ENCODE peak calls at places on chromosomes 6 and 20, in eight cellular contexts. R is heart right ventricle, F is uterus, K is pancreas, E is psoas muscle, U is MM.1S, B is DND-41, S is aorta. Y is an unnamed sample. For H3K9me3, H3K27me3 and H3K4me1, the result is how much of the 10 kb centered on the place peaks cover.

GRCh38 chr6:4496284-4496683 is 279.9 kb upstream of the CDYL start:
- DNase-seq in R (no peak), F (no peak), K (no peak), E (no peak), U (no peak), B (no peak), S (no peak), Y (no peak)

GRCh38 chr6:108274546-108274945 is 13.7 kb upstream of the SNX3 start:
- DNase-seq in R (no peak), F (no peak), K (no peak), E (no peak), U (no peak), B (no peak), S (no peak), Y (no peak)

GRCh38 chr20:43849496-43850197 is 65.0 kb upstream of the TOX2 start:
- DNase-seq in R (no peak), F (no peak), K (no peak), E (no peak), U (no peak), B (no peak), S (no peak), Y (no peak)

GRCh38 chr20:62042025-62042820 is 23.5 kb downstream of the TAF4 start:
- DNase-seq in R (no peak), F (no peak), K (no peak), E (no peak), U (no peak), B (no peak), S (no peak), Y (no peak)

GRCh38 chr20:12053348-12053747 is 135.7 kb downstream of the BTBD3 start:
- DNase-seq in R (no peak), F (no peak), K (no peak), E (no peak), U (peak), B (no peak), S (no peak), Y (peak)

GRCh38 chr6:14066782-14067406 is 50.7 kb upstream of the CD83 start:
- DNase-seq in R (peak), F (no peak), K (no peak), E (no peak), U (peak), B (peak), S (no peak), Y (peak)

GRCh38 chr20:50915424-50915823 is 15.8 kb downstream of the ADNP start:
- DNase-seq in R (no peak), F (no peak), K (no peak), E (no peak), U (no peak), B (no peak), S (no peak), Y (no peak)

GRCh38 chr6:161608771-161609170 is 334.9 kb upstream of the AGPAT4 start:
- DNase-seq in R (no peak), F (no peak), K (no peak), E (no peak), U (no peak), B (no peak), S (no peak), Y (no peak)

GRCh38 chr20:18223399-18223798 is 64.9 kb upstream of the ZNF133 start:
- DNase-seq in R (no peak), F (no peak), K (no peak), E (no peak), U (no peak), B (no peak), S (no peak), Y (peak)

GRCh38 chr6:154510144-154510905 is at the start of gene CNKSR3:
- DNase-seq in R (peak), F (peak), K (peak), E (peak), U (peak), B (no peak), S (peak), Y (peak)

GRCh38 chr6:149335924-149336323 is 18.4 kb downstream of the TAB2 start:
- DNase-seq in R (no peak), F (no peak), K (no peak), E (peak), U (no peak), B (no peak), S (peak), Y (peak)

GRCh38 chr6:145690969-145691368 is 44.4 kb downstream of the EPM2A start:
- DNase-seq in R (no peak), F (no peak), K (no peak), E (no peak), U (no peak), B (no peak), S (no peak), Y (no peak)

GRCh38 chr6:110699780-110700179 is 115.5 kb downstream of the CDK19 start:
- DNase-seq in R (no peak), F (no peak), K (no peak), E (no peak), U (no peak), B (no peak), S (no peak), Y (no peak)

GRCh38 chr6:167683028-167683862 is 143.5 kb upstream of the AFDN start:
- DNase-seq in R (peak), F (peak), K (peak), E (peak), U (no peak), B (no peak), S (peak), Y (peak)

GRCh38 chr20:44231193-44231592 is 15.9 kb upstream of the GDAP1L1 start:
- DNase-seq in R (no peak), F (no peak), K (no peak), E (no peak), U (no peak), B (no peak), S (no peak), Y (no peak)

GRCh38 chr6:109939654-109940053 is 38.5 kb upstream of the GPR6 start:
- DNase-seq in R (no peak), F (no peak), K (no peak), E (no peak), U (no peak), B (no peak), S (no peak), Y (no peak)

GRCh38 chr6:72739368-72739779 is 117.5 kb downstream of the KCNQ5 start:
- DNase-seq in R (no peak), F (no peak), K (no peak), E (no peak), U (no peak), B (no peak), S (no peak), Y (no peak)

GRCh38 chr20:58219342-58219700 is 9.1 kb downstream of the ANKRD60 start:
- DNase-seq in R (no peak), F (no peak), K (no peak), E (no peak), U (no peak), B (no peak), S (no peak), Y (no peak)

GRCh38 chr6:118509009-118509617 is 39.0 kb upstream of the PLN start:
- DNase-seq in R (peak), F (no peak), K (no peak), E (no peak), U (no peak), B (peak), S (no peak), Y (peak)

GRCh38 chr6:36350681-36351091 is 14.0 kb upstream of the BNIP5 start:
- DNase-seq in R (no peak), F (peak), K (no peak), E (no peak), U (no peak), B (no peak), S (peak), Y (peak)

GRCh38 chr20:50729925-50730764 is 1.2 kb upstream of the PARD6B start:
- DNase-seq in R (no peak), F (no peak), K (no peak), E (no peak), U (no peak), B (no peak), S (no peak), Y (peak)

GRCh38 chr6:35486005-35486925 is 10.6 kb downstream of the TEAD3 start:
- DNase-seq in R (no peak), F (peak), K (peak), E (peak), U (no peak), B (no peak), S (peak), Y (peak)

GRCh38 chr6:6890400-6890858 is 217.3 kb upstream of the RREB1 start:
- DNase-seq in R (peak), F (peak), K (peak), E (peak), U (no peak), B (no peak), S (peak), Y (peak)

GRCh38 chr6:46138281-46138680 is 8.5 kb downstream of the ENPP4 start:
- DNase-seq in R (no peak), F (no peak), K (no peak), E (no peak), U (no peak), B (no peak), S (no peak), Y (no peak)

GRCh38 chr20:4869290-4870193 is 131.8 kb downstream of the SLC23A2 start:
- DNase-seq in R (no peak), F (no peak), K (no peak), E (no peak), U (no peak), B (no peak), S (no peak), Y (peak)

GRCh38 chr6:161161889-161162624 is 111.8 kb downstream of the AGPAT4 start:
- DNase-seq in R (no peak), F (peak), K (no peak), E (no peak), U (no peak), B (no peak), S (no peak), Y (no peak)

GRCh38 chr6:66065313-66065712 is 358.3 kb upstream of the EYS start:
- DNase-seq in R (no peak), F (no peak), K (no peak), E (no peak), U (no peak), B (no peak), S (no peak), Y (no peak)

DNA sequence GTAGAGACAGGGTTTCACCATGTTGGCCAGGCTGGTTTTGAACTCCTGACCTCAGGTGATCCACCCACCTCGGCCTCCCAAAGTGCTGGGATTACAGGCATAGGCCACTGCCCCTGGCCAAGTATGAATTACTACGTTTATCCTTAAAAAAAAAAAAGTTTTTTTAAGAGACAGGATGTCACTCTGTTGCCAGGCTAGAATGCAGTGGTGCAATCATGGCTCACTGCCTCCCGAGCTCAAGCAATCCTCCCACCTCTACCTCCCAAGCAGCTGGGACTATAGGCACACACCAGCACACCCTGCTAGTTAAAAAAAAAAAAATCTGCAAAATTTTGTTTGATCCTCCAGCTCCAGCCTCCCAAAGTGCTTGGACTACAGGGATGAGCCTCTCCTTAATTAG is 23.1 kb downstream of the IYD start:
- DNase-seq in R (no peak), F (no peak), K (no peak), E (no peak), U (no peak), B (no peak), S (no peak), Y (no peak)
- H3K9me3 ChIP-seq in R (under half), F (under half), K (under half), E (under half), U (under half), B (under half), S (under half), Y (under half)

GRCh38 chr20:23105193-23105592 is 19.1 kb upstream of the CD93 start:
- DNase-seq in R (no peak), F (no peak), K (no peak), E (no peak), U (no peak), B (no peak), S (no peak), Y (no peak)
- H3K27me3 ChIP-seq in R (under half), F (under half), K (under half), E (under half), U (under half), B (under half), S (under half), Y (under half)

GRCh38 chr6:32977272-32977952 is 9.0 kb downstream of the BRD2 start:
- DNase-seq in R (no peak), F (no peak), K (no peak), E (no peak), U (no peak), B (no peak), S (no peak), Y (no peak)

GRCh38 chr6:32974541-32975308 is 6.3 kb downstream of the BRD2 start:
- DNase-seq in R (no peak), F (no peak), K (no peak), E (no peak), U (no peak), B (no peak), S (no peak), Y (no peak)

GRCh38 chr6:32973934-32974333 is 5.5 kb downstream of the BRD2 start:
- DNase-seq in R (no peak), F (no peak), K (no peak), E (no peak), U (peak), B (peak), S (no peak), Y (peak)

GRCh38 chr6:32976334-32977069 is 8.1 kb downstream of the BRD2 start:
- DNase-seq in R (no peak), F (no peak), K (no peak), E (no peak), U (no peak), B (no peak), S (no peak), Y (no peak)

DNA sequence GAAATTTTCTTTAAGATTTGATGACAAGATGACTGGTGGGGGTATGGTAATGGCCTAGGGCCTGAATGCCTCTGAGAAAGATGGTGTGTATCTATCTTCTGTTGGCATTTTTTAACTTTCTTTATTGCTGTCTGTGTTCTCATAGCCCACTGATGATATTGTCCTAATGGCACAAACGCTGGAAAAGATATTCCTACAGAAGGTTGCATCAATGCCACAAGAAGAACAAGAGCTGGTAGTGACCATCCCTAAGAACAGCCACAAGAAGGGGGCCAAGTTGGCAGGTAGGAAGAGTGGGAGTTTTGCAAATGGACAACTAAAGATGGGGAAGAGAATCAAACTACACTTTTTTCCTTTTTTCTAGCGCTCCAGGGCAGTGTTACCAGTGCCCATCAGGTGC is 7.5 kb downstream of the BRD2 start:
- DNase-seq in R (no peak), F (no peak), K (no peak), E (no peak), U (no peak), B (no peak), S (no peak), Y (no peak)
- H3K4me1 ChIP-seq in R (under half), F (under half), K (under half), E (under half), U (under half), B (under half), S (under half), Y (under half)

GRCh38 chr6:170179925-170180324 is 111.0 kb downstream of the DLL1 start:
- DNase-seq in R (no peak), F (no peak), K (no peak), E (no peak), U (no peak), B (no peak), S (no peak), Y (no peak)

GRCh38 chr6:170176621-170177382 is 114.1 kb downstream of the DLL1 start:
- DNase-seq in R (no peak), F (peak), K (no peak), E (no peak), U (no peak), B (no peak), S (no peak), Y (no peak)

GRCh38 chr6:170177383-170178265 is 113.3 kb downstream of the DLL1 start:
- DNase-seq in R (no peak), F (no peak), K (no peak), E (no peak), U (no peak), B (no peak), S (peak), Y (no peak)

GRCh38 chr6:170178561-170179477 is 112.1 kb downstream of the DLL1 start:
- DNase-seq in R (no peak), F (no peak), K (peak), E (peak), U (no peak), B (no peak), S (no peak), Y (peak)

GRCh38 chr6:170178266-170178560 is 112.7 kb downstream of the DLL1 start:
- DNase-seq in R (no peak), F (no peak), K (no peak), E (no peak), U (no peak), B (no peak), S (no peak), Y (no peak)
- H3K9me3 ChIP-seq in R (under half), F (under half), K (under half), E (under half), U (under half), B (under half), S (under half), Y (under half)

GRCh38 chr6:10419749-10420545 is 5.1 kb upstream of the TFAP2A start:
- DNase-seq in R (no peak), F (no peak), K (no peak), E (no peak), U (no peak), B (no peak), S (no peak), Y (no peak)

GRCh38 chr6:10420546-10421507 is 6.0 kb upstream of the TFAP2A start:
- DNase-seq in R (no peak), F (no peak), K (no peak), E (no peak), U (no peak), B (no peak), S (no peak), Y (no peak)

GRCh38 chr6:10424005-10424404 is 9.1 kb upstream of the TFAP2A start:
- DNase-seq in R (no peak), F (no peak), K (no peak), E (no peak), U (no peak), B (no peak), S (no peak), Y (no peak)

GRCh38 chr6:10421508-10422281 is 6.8 kb upstream of the TFAP2A start:
- DNase-seq in R (no peak), F (no peak), K (no peak), E (no peak), U (no peak), B (no peak), S (no peak), Y (no peak)

GRCh38 chr6:10422282-10423034 is 7.6 kb upstream of the TFAP2A start:
- DNase-seq in R (no peak), F (no peak), K (no peak), E (no peak), U (no peak), B (no peak), S (no peak), Y (no peak)
- H3K27me3 ChIP-seq in R (half or more), F (under half), K (under half), E (half or more), U (under half), B (under half), S (under half), Y (half or more)

GRCh38 chr6:85641522-85641915 is 1.2 kb downstream of the SYNCRIP start:
- DNase-seq in R (no peak), F (no peak), K (no peak), E (no peak), U (peak), B (no peak), S (no peak), Y (no peak)
- H3K4me1 ChIP-seq in R (under half), F (under half), K (under half), E (under half), U (under half), B (half or more), S (under half), Y (under half)

DNA sequence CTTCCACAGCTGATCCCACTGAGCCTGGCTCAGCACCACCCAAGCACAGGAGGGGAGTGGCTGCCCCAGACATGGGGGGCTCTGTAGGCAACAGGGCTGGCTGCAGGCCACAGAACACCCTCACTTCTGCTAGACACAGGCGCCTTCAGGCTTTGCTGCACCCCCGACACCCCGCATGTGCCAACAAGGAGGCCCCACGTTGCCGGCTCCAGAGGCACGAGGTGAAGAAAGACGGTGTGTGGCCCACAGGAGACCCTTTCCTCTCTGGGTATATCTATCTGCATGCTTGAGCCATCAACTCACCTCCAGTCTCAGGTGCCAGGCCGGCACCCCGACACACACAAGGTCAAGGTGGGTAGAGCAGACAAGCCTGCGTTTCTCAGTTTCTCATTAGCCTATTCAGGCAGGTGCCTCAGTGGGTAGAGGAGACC is 158.3 kb downstream of the DLL1 start:
- DNase-seq in R (no peak), F (peak), K (no peak), E (no peak), U (no peak), B (no peak), S (peak), Y (no peak)
- H3K9me3 ChIP-seq in R (under half), F (under half), K (under half), E (under half), U (under half), B (under half), S (under half), Y (under half)

Y was measured in small intestine.